ENCODE peak calls at places on chromosomes 3 and 15, in nine cellular contexts. One of them, this sample, is unnamed.
A peak's percentile ranks its signal among the peaks of the same experiment; 100 is the strongest.

GRCh38 chr15:101250331-101250730 is 1.5 kb downstream of the CHSY1 start:
- DNase-seq in left colon: no peak
- DNase-seq in T-helper 17 cell: no peak
- DNase-seq in RCC 7860: peak; percentile 44
- DNase-seq in neural progenitor cell: peak; percentile 18
- DNase-seq in lower leg skin: no peak
- DNase-seq in epithelial cell of proximal tubule: peak; percentile 82
- DNase-seq in T-helper 1 cell: no peak
- DNase-seq in HCEC 1CT: peak; percentile 73
- DNase-seq in this sample: no peak

GRCh38 chr15:57607570-57608000 is 15.9 kb downstream of the MYZAP start:
- DNase-seq in left colon: peak; percentile 92
- DNase-seq in T-helper 17 cell: no peak
- DNase-seq in RCC 7860: peak; percentile 59
- DNase-seq in neural progenitor cell: no peak
- DNase-seq in lower leg skin: no peak
- DNase-seq in epithelial cell of proximal tubule: peak; percentile 46
- DNase-seq in T-helper 1 cell: no peak
- DNase-seq in HCEC 1CT: peak; percentile 65
- DNase-seq in this sample: no peak

GRCh38 chr15:80115021-80115420 is 37.8 kb upstream of the FAH start:
- DNase-seq in left colon: no peak
- DNase-seq in T-helper 17 cell: no peak
- DNase-seq in RCC 7860: no peak
- DNase-seq in neural progenitor cell: no peak
- DNase-seq in lower leg skin: no peak
- DNase-seq in epithelial cell of proximal tubule: no peak
- DNase-seq in T-helper 1 cell: no peak
- DNase-seq in HCEC 1CT: no peak
- DNase-seq in this sample: no peak

GRCh38 chr3:10725067-10725466 is 91.0 kb upstream of the SLC6A11 start:
- DNase-seq in left colon: no peak
- DNase-seq in T-helper 17 cell: no peak
- DNase-seq in RCC 7860: no peak
- DNase-seq in neural progenitor cell: no peak
- DNase-seq in lower leg skin: no peak
- DNase-seq in epithelial cell of proximal tubule: no peak
- DNase-seq in T-helper 1 cell: no peak
- DNase-seq in HCEC 1CT: no peak
- DNase-seq in this sample: no peak

GRCh38 chr3:194773216-194773615 is 87.5 kb downstream of the FAM43A start:
- DNase-seq in left colon: peak; percentile 54
- DNase-seq in T-helper 17 cell: no peak
- DNase-seq in RCC 7860: no peak
- DNase-seq in neural progenitor cell: no peak
- DNase-seq in lower leg skin: peak; percentile 57
- DNase-seq in epithelial cell of proximal tubule: no peak
- DNase-seq in T-helper 1 cell: no peak
- DNase-seq in HCEC 1CT: no peak
- DNase-seq in this sample: no peak

GRCh38 chr3:32226875-32227500 is 11.5 kb upstream of the CMTM8 start:
- DNase-seq in left colon: no peak
- DNase-seq in T-helper 17 cell: no peak
- DNase-seq in RCC 7860: peak; percentile 7
- DNase-seq in neural progenitor cell: no peak
- DNase-seq in lower leg skin: no peak
- DNase-seq in epithelial cell of proximal tubule: no peak
- DNase-seq in T-helper 1 cell: no peak
- DNase-seq in HCEC 1CT: peak; percentile 78
- DNase-seq in this sample: no peak

GRCh38 chr15:48553559-48553958 is 92.0 kb downstream of the FBN1 start:
- DNase-seq in left colon: no peak
- DNase-seq in T-helper 17 cell: no peak
- DNase-seq in RCC 7860: no peak
- DNase-seq in neural progenitor cell: no peak
- DNase-seq in lower leg skin: no peak
- DNase-seq in epithelial cell of proximal tubule: no peak
- DNase-seq in T-helper 1 cell: no peak
- DNase-seq in HCEC 1CT: peak; percentile 89
- DNase-seq in this sample: no peak

GRCh38 chr3:15291589-15292541 is 40.5 kb downstream of the SH3BP5 start:
- DNase-seq in left colon: peak; percentile 30
- DNase-seq in T-helper 17 cell: peak; percentile 34
- DNase-seq in RCC 7860: no peak
- DNase-seq in neural progenitor cell: no peak
- DNase-seq in lower leg skin: no peak
- DNase-seq in epithelial cell of proximal tubule: no peak
- DNase-seq in T-helper 1 cell: peak; percentile 55
- DNase-seq in HCEC 1CT: no peak
- DNase-seq in this sample: no peak

GRCh38 chr3:128607710-128608048 is 42.9 kb downstream of the RPN1 start:
- DNase-seq in left colon: no peak
- DNase-seq in T-helper 17 cell: no peak
- DNase-seq in RCC 7860: no peak
- DNase-seq in neural progenitor cell: no peak
- DNase-seq in lower leg skin: no peak
- DNase-seq in epithelial cell of proximal tubule: no peak
- DNase-seq in T-helper 1 cell: no peak
- DNase-seq in HCEC 1CT: no peak
- DNase-seq in this sample: no peak

GRCh38 chr15:83106994-83107840 is at the start of gene TM6SF1:
- DNase-seq in left colon: no peak
- DNase-seq in T-helper 17 cell: no peak
- DNase-seq in RCC 7860: no peak
- DNase-seq in neural progenitor cell: peak; percentile 46
- DNase-seq in lower leg skin: no peak
- DNase-seq in epithelial cell of proximal tubule: no peak
- DNase-seq in T-helper 1 cell: no peak
- DNase-seq in HCEC 1CT: no peak
- DNase-seq in this sample: peak; percentile 35

GRCh38 chr3:18124501-18124900 is 300.6 kb downstream of the SATB1 start:
- DNase-seq in left colon: no peak
- DNase-seq in T-helper 17 cell: no peak
- DNase-seq in RCC 7860: peak; percentile 72
- DNase-seq in neural progenitor cell: no peak
- DNase-seq in lower leg skin: no peak
- DNase-seq in epithelial cell of proximal tubule: peak; percentile 45
- DNase-seq in T-helper 1 cell: no peak
- DNase-seq in HCEC 1CT: peak; percentile 60
- DNase-seq in this sample: no peak

GRCh38 chr15:55253580-55253979 is 36.0 kb downstream of the RAB27A start:
- DNase-seq in left colon: no peak
- DNase-seq in T-helper 17 cell: no peak
- DNase-seq in RCC 7860: no peak
- DNase-seq in neural progenitor cell: no peak
- DNase-seq in lower leg skin: no peak
- DNase-seq in epithelial cell of proximal tubule: no peak
- DNase-seq in T-helper 1 cell: no peak
- DNase-seq in HCEC 1CT: peak; percentile 90
- DNase-seq in this sample: no peak

GRCh38 chr3:140898340-140899180 is 43.1 kb upstream of the SLC25A36 start:
- DNase-seq in left colon: no peak
- DNase-seq in T-helper 17 cell: no peak
- DNase-seq in RCC 7860: peak; percentile 34
- DNase-seq in neural progenitor cell: peak; percentile 33
- DNase-seq in lower leg skin: no peak
- DNase-seq in epithelial cell of proximal tubule: peak; percentile 43
- DNase-seq in T-helper 1 cell: no peak
- DNase-seq in HCEC 1CT: peak; percentile 82
- DNase-seq in this sample: no peak

GRCh38 chr3:7915356-7915755 is 586.3 kb upstream of the LMCD1 start:
- DNase-seq in left colon: no peak
- DNase-seq in T-helper 17 cell: no peak
- DNase-seq in RCC 7860: no peak
- DNase-seq in neural progenitor cell: no peak
- DNase-seq in lower leg skin: no peak
- DNase-seq in epithelial cell of proximal tubule: no peak
- DNase-seq in T-helper 1 cell: no peak
- DNase-seq in HCEC 1CT: no peak
- DNase-seq in this sample: no peak

GRCh38 chr3:127682576-127682975 is 9.8 kb downstream of the ABTB1 start:
- DNase-seq in left colon: no peak
- DNase-seq in T-helper 17 cell: no peak
- DNase-seq in RCC 7860: no peak
- DNase-seq in neural progenitor cell: no peak
- DNase-seq in lower leg skin: no peak
- DNase-seq in epithelial cell of proximal tubule: no peak
- DNase-seq in T-helper 1 cell: no peak
- DNase-seq in HCEC 1CT: no peak
- DNase-seq in this sample: no peak

GRCh38 chr3:149620291-149621020 is 37.4 kb downstream of the WWTR1 start:
- DNase-seq in left colon: no peak
- DNase-seq in T-helper 17 cell: no peak
- DNase-seq in RCC 7860: no peak
- DNase-seq in neural progenitor cell: no peak
- DNase-seq in lower leg skin: no peak
- DNase-seq in epithelial cell of proximal tubule: no peak
- DNase-seq in T-helper 1 cell: no peak
- DNase-seq in HCEC 1CT: peak; percentile 83
- DNase-seq in this sample: no peak

GRCh38 chr15:71060983-71061382 is 54.3 kb upstream of the THSD4 start:
- DNase-seq in left colon: no peak
- DNase-seq in T-helper 17 cell: no peak
- DNase-seq in RCC 7860: no peak
- DNase-seq in neural progenitor cell: no peak
- DNase-seq in lower leg skin: no peak
- DNase-seq in epithelial cell of proximal tubule: no peak
- DNase-seq in T-helper 1 cell: no peak
- DNase-seq in HCEC 1CT: peak; percentile 83
- DNase-seq in this sample: no peak

GRCh38 chr15:40990080-40990479 is 36.8 kb downstream of the CHAC1 start:
- DNase-seq in left colon: no peak
- DNase-seq in T-helper 17 cell: no peak
- DNase-seq in RCC 7860: no peak
- DNase-seq in neural progenitor cell: no peak
- DNase-seq in lower leg skin: no peak
- DNase-seq in epithelial cell of proximal tubule: peak; percentile 6
- DNase-seq in T-helper 1 cell: no peak
- DNase-seq in HCEC 1CT: no peak
- DNase-seq in this sample: no peak

GRCh38 chr3:158471639-158472294 is 99.2 kb upstream of the MLF1 start:
- DNase-seq in left colon: no peak
- DNase-seq in T-helper 17 cell: no peak
- DNase-seq in RCC 7860: no peak
- DNase-seq in neural progenitor cell: no peak
- DNase-seq in lower leg skin: no peak
- DNase-seq in epithelial cell of proximal tubule: no peak
- DNase-seq in T-helper 1 cell: no peak
- DNase-seq in HCEC 1CT: peak; percentile 98
- DNase-seq in this sample: no peak

GRCh38 chr15:57418640-57419039 is 42.3 kb downstream of the CGNL1 start:
- DNase-seq in left colon: no peak
- DNase-seq in T-helper 17 cell: no peak
- DNase-seq in RCC 7860: peak; percentile 81
- DNase-seq in neural progenitor cell: no peak
- DNase-seq in lower leg skin: no peak
- DNase-seq in epithelial cell of proximal tubule: peak; percentile 85
- DNase-seq in T-helper 1 cell: no peak
- DNase-seq in HCEC 1CT: no peak
- DNase-seq in this sample: no peak

GRCh38 chr3:81105761-81106160 is 655.7 kb downstream of the GBE1 start:
- DNase-seq in left colon: no peak
- DNase-seq in T-helper 17 cell: no peak
- DNase-seq in RCC 7860: no peak
- DNase-seq in neural progenitor cell: no peak
- DNase-seq in lower leg skin: no peak
- DNase-seq in epithelial cell of proximal tubule: peak; percentile 57
- DNase-seq in T-helper 1 cell: no peak
- DNase-seq in HCEC 1CT: no peak
- DNase-seq in this sample: no peak